ENCODE peak calls at places on chromosomes 5 and 9, in four cellular contexts. M is prostate gland, V is NCI-H524, J is activated gamma-delta T cell. S is an unnamed sample.

GRCh38 chr5:119328753-119329602 is 26.8 kb upstream of the TNFAIP8 start:
- DNase-seq in M (peak), V (no peak), J (peak), S (no peak)

GRCh38 chr9:135858491-135859185 is 48.7 kb downstream of the CAMSAP1 start:
- DNase-seq in M (no peak), V (no peak), J (no peak), S (no peak)

GRCh38 chr5:1777281-1778137 is 22.1 kb downstream of the MRPL36 start:
- DNase-seq in M (no peak), V (no peak), J (no peak), S (no peak)

GRCh38 chr5:134184155-134185135 is 7.7 kb upstream of the SKP1 start:
- DNase-seq in M (peak), V (peak), J (no peak), S (peak)

GRCh38 chr5:143051244-143052058 is 281.3 kb downstream of the ARHGAP26 start:
- DNase-seq in M (peak), V (peak), J (no peak), S (no peak)

GRCh38 chr5:167320019-167320418 is 971.4 kb upstream of the WWC1 start:
- DNase-seq in M (no peak), V (no peak), J (no peak), S (no peak)

GRCh38 chr5:14265574-14265973 is 122.4 kb downstream of the TRIO start:
- DNase-seq in M (no peak), V (no peak), J (no peak), S (peak)

GRCh38 chr9:38119570-38119969 is 50.5 kb upstream of the SHB start:
- DNase-seq in M (no peak), V (no peak), J (no peak), S (no peak)

GRCh38 chr9:18335825-18336224 is 138.1 kb upstream of the ADAMTSL1 start:
- DNase-seq in M (no peak), V (no peak), J (no peak), S (no peak)

GRCh38 chr9:89352874-89353649 is 34.8 kb downstream of the SECISBP2 start:
- DNase-seq in M (no peak), V (no peak), J (no peak), S (no peak)

GRCh38 chr9:128554155-128554862 is 1.9 kb downstream of the SPTAN1 start:
- DNase-seq in M (no peak), V (no peak), J (no peak), S (no peak)

GRCh38 chr5:151105561-151105960 is 24.7 kb upstream of the TNIP1 start:
- DNase-seq in M (no peak), V (no peak), J (no peak), S (no peak)

GRCh38 chr9:131238402-131239021 is 37.8 kb downstream of the FAM78A start:
- DNase-seq in M (no peak), V (no peak), J (no peak), S (no peak)

GRCh38 chr9:115939065-115939765 is 214.4 kb upstream of the PAPPA start:
- DNase-seq in M (no peak), V (no peak), J (no peak), S (peak)

GRCh38 chr5:135218486-135218755 is 180.6 kb downstream of the MACROH2A1 start:
- DNase-seq in M (no peak), V (no peak), J (no peak), S (no peak)

GRCh38 chr5:169801324-169801777 is 164.3 kb downstream of the DOCK2 start:
- DNase-seq in M (no peak), V (no peak), J (no peak), S (no peak)

GRCh38 chr9:8733096-8733954 is 933.7 kb upstream of the DMAC1 start:
- DNase-seq in M (peak), V (peak), J (no peak), S (peak)

GRCh38 chr9:133307271-133307670 is 28.7 kb downstream of the SURF6 start:
- DNase-seq in M (no peak), V (no peak), J (no peak), S (no peak)

GRCh38 chr5:149837680-149838269 is 106.8 kb downstream of the PDE6A start:
- DNase-seq in M (peak), V (peak), J (no peak), S (no peak)

GRCh38 chr5:57102905-57103255 is 71.0 kb upstream of the GPBP1 start:
- DNase-seq in M (no peak), V (no peak), J (no peak), S (no peak)

GRCh38 chr5:56729488-56729887 is 85.9 kb upstream of the MAP3K1 start:
- DNase-seq in M (no peak), V (no peak), J (no peak), S (no peak)

GRCh38 chr5:179381691-179382090 is 36.4 kb upstream of the ADAMTS2 start:
- DNase-seq in M (no peak), V (no peak), J (no peak), S (no peak)

GRCh38 chr5:141879941-141880738 is 1.9 kb upstream of the PCDH1 start:
- DNase-seq in M (no peak), V (no peak), J (no peak), S (peak)

GRCh38 chr9:1647776-1648175 is 367.4 kb upstream of the SMARCA2 start:
- DNase-seq in M (no peak), V (no peak), J (no peak), S (no peak)

GRCh38 chr5:90561766-90562165 is 3.2 kb downstream of the ADGRV1 start:
- DNase-seq in M (no peak), V (no peak), J (no peak), S (no peak)

GRCh38 chr5:33049845-33050244 is 338.7 kb downstream of the NPR3 start:
- DNase-seq in M (no peak), V (no peak), J (no peak), S (no peak)

GRCh38 chr9:6680797-6681146 is 35.2 kb upstream of the GLDC start:
- DNase-seq in M (peak), V (peak), J (peak), S (no peak)

GRCh38 chr5:61319388-61320146 is 12.5 kb upstream of the ZSWIM6 start:
- DNase-seq in M (no peak), V (peak), J (no peak), S (no peak)

GRCh38 chr9:92378825-92379535 is 25.4 kb downstream of the OGN start:
- DNase-seq in M (no peak), V (no peak), J (no peak), S (no peak)

GRCh38 chr5:132447196-132447595 is 43.4 kb downstream of the IRF1 start:
- DNase-seq in M (no peak), V (no peak), J (no peak), S (no peak)

GRCh38 chr5:100840364-100840763 is 62.7 kb downstream of the ST8SIA4 start:
- DNase-seq in M (no peak), V (no peak), J (no peak), S (peak)

GRCh38 chr5:74647096-74647495 is 6.6 kb upstream of the ENC1 start:
- DNase-seq in M (no peak), V (no peak), J (no peak), S (peak)

GRCh38 chr5:159849437-159850191 is 66.7 kb upstream of the ADRA1B start:
- DNase-seq in M (no peak), V (no peak), J (no peak), S (no peak)

GRCh38 chr5:65394078-65394477 is 87.6 kb downstream of the ADAMTS6 start:
- DNase-seq in M (no peak), V (no peak), J (no peak), S (no peak)

S was measured in COLO829.